ENCODE peak calls at places on chromosomes 12 and 14, in four cellular contexts. W is neuronal stem cell; D is dorsolateral prefrontal cortex; Q is CD8-positive, alpha-beta T cell. S is an unnamed sample. For H3K27me3, the result is how much of the 10 kb centered on the place peaks cover.

GRCh38 chr14:88005050-88005481 is at the start of gene GPR65:
- DNase-seq in W (no peak), D (no peak), Q (no peak), S (no peak)

GRCh38 chr12:2605301-2605700 is 189.5 kb upstream of the FKBP4 start:
- DNase-seq in W (no peak), D (no peak), Q (no peak), S (no peak)

GRCh38 chr12:70920251-70920851 is at the start of gene PTPRR:
- DNase-seq in W (peak), D (peak), Q (no peak), S (no peak)

GRCh38 chr12:57844725-57845477 is 1.6 kb downstream of the CTDSP2 start:
- DNase-seq in W (no peak), D (peak), Q (no peak), S (no peak)

GRCh38 chr12:48015954-48016353 is 11.7 kb upstream of the COL2A1 start:
- DNase-seq in W (no peak), D (no peak), Q (no peak), S (no peak)

GRCh38 chr14:85409496-85410210 is 120.3 kb upstream of the FLRT2 start:
- DNase-seq in W (no peak), D (no peak), Q (no peak), S (no peak)

GRCh38 chr14:59360923-59361794 is 104.0 kb downstream of the GPR135 start:
- DNase-seq in W (no peak), D (peak), Q (no peak), S (no peak)

GRCh38 chr12:1993871-1994371 is 10.3 kb downstream of the DCP1B start:
- DNase-seq in W (no peak), D (no peak), Q (no peak), S (no peak)

GRCh38 chr14:96424104-96424989 is 32.4 kb downstream of the AK7 start:
- DNase-seq in W (peak), D (no peak), Q (no peak), S (peak)

GRCh38 chr12:124428136-124428791 is 133.4 kb downstream of the RFLNA start:
- DNase-seq in W (no peak), D (peak), Q (no peak), S (no peak)

GRCh38 chr12:27221625-27222387 is 22.3 kb upstream of the STK38L start:
- DNase-seq in W (no peak), D (no peak), Q (no peak), S (no peak)

GRCh38 chr12:19833775-19834501 is 394.6 kb downstream of the AEBP2 start:
- DNase-seq in W (no peak), D (no peak), Q (no peak), S (no peak)

GRCh38 chr14:73725116-73726024 is 11.2 kb upstream of the PNMA1 start:
- DNase-seq in W (no peak), D (no peak), Q (no peak), S (no peak)

GRCh38 chr12:22682663-22683062 is 57.7 kb downstream of the ETNK1 start:
- DNase-seq in W (no peak), D (no peak), Q (no peak), S (no peak)

GRCh38 chr12:65300679-65301349 is 22.3 kb downstream of the MSRB3 start:
- DNase-seq in W (no peak), D (no peak), Q (no peak), S (no peak)

GRCh38 chr14:63603749-63604277 is 37.9 kb downstream of the WDR89 start:
- DNase-seq in W (no peak), D (no peak), Q (no peak), S (no peak)

GRCh38 chr12:6390084-6390799 is 6.3 kb downstream of the LTBR start:
- DNase-seq in W (no peak), D (no peak), Q (no peak), S (no peak)

GRCh38 chr14:25122188-25122587 is 72.2 kb upstream of the STXBP6 start:
- DNase-seq in W (no peak), D (no peak), Q (no peak), S (no peak)

GRCh38 chr12:76266797-76267196 is 81.4 kb downstream of the BBS10 start:
- DNase-seq in W (no peak), D (no peak), Q (no peak), S (no peak)

GRCh38 chr12:64385468-64385867 is 5.1 kb downstream of the C12orf56 start:
- DNase-seq in W (no peak), D (no peak), Q (no peak), S (no peak)

GRCh38 chr12:112986291-112986800 is 8.0 kb downstream of the OAS2 start:
- DNase-seq in W (no peak), D (no peak), Q (no peak), S (no peak)

GRCh38 chr12:47651368-47652254 is 54.2 kb downstream of the RPAP3 start:
- DNase-seq in W (peak), D (peak), Q (no peak), S (peak)

GRCh38 chr14:32201196-32201815 is 539 bp upstream of the RNU6-7 start:
- DNase-seq in W (peak), D (peak), Q (peak), S (peak)

GRCh38 chr14:52391866-52392600 is 77.9 kb downstream of the PTGER2 start:
- DNase-seq in W (no peak), D (no peak), Q (no peak), S (no peak)

GRCh38 chr14:65095633-65096205 is 6.6 kb downstream of the MAX start:
- DNase-seq in W (no peak), D (peak), Q (no peak), S (no peak)

GRCh38 chr14:36105401-36105800 is 71.1 kb downstream of the PTCSC3 start:
- DNase-seq in W (peak), D (no peak), Q (no peak), S (peak)

GRCh38 chr12:57772429-57773322 is at the start of gene EEF1AKMT3:
- DNase-seq in W (no peak), D (peak), Q (no peak), S (no peak)

GRCh38 chr14:99256483-99256874 is 15.5 kb downstream of the BCL11B start:
- DNase-seq in W (no peak), D (no peak), Q (no peak), S (no peak)
- H3K4me3 ChIP-seq in W (no peak), D (no peak), Q (peak), S (no peak)

GRCh38 chr14:62118871-62119270 is 356.7 kb downstream of the SNAPC1 start:
- DNase-seq in W (no peak), D (no peak), Q (no peak), S (no peak)
- H3K27me3 ChIP-seq in W (under half), D (under half), Q (under half), S (under half)

GRCh38 chr14:54773171-54774006 is 129.2 kb downstream of the GCH1 start:
- DNase-seq in W (peak), D (peak), Q (peak), S (peak)
- H3K4me3 ChIP-seq in W (no peak), D (peak), Q (no peak), S (no peak)

DNA sequence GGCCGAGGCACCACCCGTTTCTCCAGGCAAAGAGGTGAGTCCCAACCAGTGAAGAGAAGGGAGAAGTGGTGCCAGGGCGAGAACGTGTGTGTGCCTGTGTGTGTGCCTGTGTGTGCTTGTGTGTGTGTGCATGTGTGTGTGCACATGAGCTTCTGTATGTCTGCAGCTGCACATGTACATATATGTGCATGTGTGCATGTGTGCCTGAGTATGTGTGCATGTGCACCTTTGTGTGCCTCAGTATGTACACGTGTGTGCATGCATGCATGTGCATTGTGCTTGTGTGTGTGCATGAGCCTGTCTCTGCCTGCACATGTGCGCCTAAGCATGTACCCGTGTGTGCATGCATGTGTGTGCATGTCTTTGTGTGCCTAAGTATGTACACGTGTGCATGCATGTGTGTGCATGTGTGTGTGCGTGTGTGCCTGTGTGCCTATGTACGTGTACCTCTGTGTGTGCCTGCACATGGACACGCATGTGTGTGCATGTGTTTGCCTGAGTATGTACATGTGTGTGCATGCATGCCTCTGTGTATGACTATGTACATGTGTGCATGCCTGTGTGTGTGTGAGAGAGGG is 5.9 kb upstream of the GALNT9 start:
- DNase-seq in W (no peak), D (no peak), Q (no peak), S (no peak)
- H3K27me3 ChIP-seq in W (under half), D (under half), Q (under half), S (under half)

GRCh38 chr12:96501139-96501741 is 11.9 kb downstream of the CFAP54 start:
- DNase-seq in W (no peak), D (no peak), Q (no peak), S (no peak)
- H3K4me3 ChIP-seq in W (no peak), D (no peak), Q (no peak), S (no peak)

GRCh38 chr14:70152081-70152480 is 36.7 kb downstream of the SLC8A3 start:
- DNase-seq in W (no peak), D (no peak), Q (no peak), S (no peak)

GRCh38 chr14:70162353-70162752 is 26.4 kb downstream of the SLC8A3 start:
- DNase-seq in W (no peak), D (no peak), Q (no peak), S (no peak)

GRCh38 chr14:70152704-70153103 is 36.0 kb downstream of the SLC8A3 start:
- DNase-seq in W (no peak), D (no peak), Q (no peak), S (no peak)

DNA sequence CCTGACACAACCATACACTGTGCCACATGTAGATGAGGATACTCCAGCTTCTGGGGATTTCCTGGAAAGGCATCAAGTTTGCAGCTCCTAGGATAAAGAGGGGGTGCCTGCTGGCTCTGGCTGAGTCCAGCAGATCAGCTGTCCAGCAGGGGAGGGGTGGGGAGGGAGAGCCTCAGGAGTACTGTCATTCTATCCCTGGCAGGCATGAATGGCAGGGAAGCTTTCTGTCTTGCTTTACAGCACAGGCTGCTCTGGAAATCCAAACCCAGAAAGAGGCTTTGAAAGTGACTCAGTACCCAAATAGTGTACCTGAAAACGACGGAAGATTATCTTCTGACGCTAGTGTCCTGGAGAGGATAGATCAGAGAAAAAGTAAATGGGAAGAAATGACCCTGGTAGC is 32.1 kb downstream of the SLC8A3 start:
- DNase-seq in W (no peak), D (no peak), Q (no peak), S (no peak)
- H3K27me3 ChIP-seq in W (under half), D (under half), Q (under half), S (under half)

GRCh38 chr12:9123741-9124140 is 8.0 kb upstream of the A2M start:
- DNase-seq in W (no peak), D (no peak), Q (no peak), S (no peak)
- H3K4me3 ChIP-seq in W (no peak), D (peak), Q (no peak), S (no peak)

GRCh38 chr12:52744493-52745156 is 32.5 kb downstream of the KRT76 start:
- DNase-seq in W (no peak), D (no peak), Q (no peak), S (no peak)
- H3K27me3 ChIP-seq in W (under half), D (under half), Q (under half), S (under half)